ENCODE peak calls at places on chromosomes 13 and 19, in nine cellular contexts. One of them, this sample, is unnamed.
A peak's percentile ranks its signal among the peaks of the same experiment; 100 is the strongest.

GRCh38 chr19:39832341-39833083 is 1.4 kb downstream of the DYRK1B start:
- DNase-seq in cardiac muscle cell: peak; percentile 14
- DNase-seq in prostate gland: no peak
- DNase-seq in psoas muscle: no peak
- DNase-seq in right cardiac atrium: no peak
- DNase-seq in Jurkat, Clone E6-1: peak; percentile 35
- DNase-seq in left ventricle myocardium inferior: no peak
- DNase-seq in SJSA1: no peak
- DNase-seq in GM23338: no peak
- DNase-seq in this sample: no peak

GRCh38 chr13:47976325-47976724 is 24.7 kb downstream of the SUCLA2 start:
- DNase-seq in prostate gland: no peak
- DNase-seq in right cardiac atrium: no peak
- DNase-seq in cardiac muscle cell: peak; percentile 58
- DNase-seq in psoas muscle: no peak
- DNase-seq in SJSA1: no peak
- DNase-seq in Jurkat, Clone E6-1: no peak
- DNase-seq in GM23338: no peak
- DNase-seq in left ventricle myocardium inferior: no peak
- DNase-seq in this sample: no peak

GRCh38 chr13:27978301-27978968 is 9.3 kb upstream of the CDX2 start:
- DNase-seq in right cardiac atrium: no peak
- DNase-seq in Jurkat, Clone E6-1: no peak
- DNase-seq in GM23338: peak; percentile 85
- DNase-seq in SJSA1: no peak
- DNase-seq in psoas muscle: no peak
- DNase-seq in left ventricle myocardium inferior: no peak
- DNase-seq in cardiac muscle cell: no peak
- DNase-seq in prostate gland: no peak
- DNase-seq in this sample: no peak

GRCh38 chr13:60016229-60016628 is 147.5 kb downstream of the DIAPH3 start:
- DNase-seq in cardiac muscle cell: no peak
- DNase-seq in prostate gland: no peak
- DNase-seq in SJSA1: no peak
- DNase-seq in psoas muscle: no peak
- DNase-seq in GM23338: no peak
- DNase-seq in left ventricle myocardium inferior: no peak
- DNase-seq in Jurkat, Clone E6-1: no peak
- DNase-seq in right cardiac atrium: no peak
- DNase-seq in this sample: no peak

GRCh38 chr13:100951031-100951430 is 276.4 kb upstream of the TMTC4 start:
- DNase-seq in prostate gland: no peak
- DNase-seq in Jurkat, Clone E6-1: no peak
- DNase-seq in psoas muscle: no peak
- DNase-seq in right cardiac atrium: no peak
- DNase-seq in GM23338: no peak
- DNase-seq in left ventricle myocardium inferior: no peak
- DNase-seq in SJSA1: no peak
- DNase-seq in cardiac muscle cell: no peak
- DNase-seq in this sample: no peak

GRCh38 chr19:18469245-18470107 is 31.5 kb upstream of the ISYNA1 start:
- DNase-seq in Jurkat, Clone E6-1: peak; percentile 37
- DNase-seq in left ventricle myocardium inferior: peak; percentile 69
- DNase-seq in psoas muscle: peak; percentile 87
- DNase-seq in cardiac muscle cell: peak; percentile 80
- DNase-seq in SJSA1: peak; percentile 46
- DNase-seq in right cardiac atrium: peak; percentile 67
- DNase-seq in GM23338: peak; percentile 89
- DNase-seq in prostate gland: no peak
- DNase-seq in this sample: no peak

GRCh38 chr13:27533155-27533643 is 82.8 kb upstream of the MTIF3 start:
- DNase-seq in left ventricle myocardium inferior: peak; percentile 84
- DNase-seq in cardiac muscle cell: peak; percentile 85
- DNase-seq in Jurkat, Clone E6-1: peak; percentile 6
- DNase-seq in SJSA1: peak; percentile 44
- DNase-seq in GM23338: peak; percentile 89
- DNase-seq in psoas muscle: peak; percentile 90
- DNase-seq in right cardiac atrium: peak; percentile 86
- DNase-seq in prostate gland: peak; percentile 78
- DNase-seq in this sample: peak; percentile 21

GRCh38 chr13:109816112-109816978 is 30.0 kb upstream of the IRS2 start:
- DNase-seq in cardiac muscle cell: no peak
- DNase-seq in Jurkat, Clone E6-1: no peak
- DNase-seq in SJSA1: no peak
- DNase-seq in prostate gland: no peak
- DNase-seq in GM23338: peak; percentile 16
- DNase-seq in psoas muscle: no peak
- DNase-seq in left ventricle myocardium inferior: no peak
- DNase-seq in right cardiac atrium: no peak
- DNase-seq in this sample: no peak

GRCh38 chr13:51246005-51246404 is 23.8 kb downstream of the FAM124A start:
- DNase-seq in psoas muscle: no peak
- DNase-seq in left ventricle myocardium inferior: no peak
- DNase-seq in Jurkat, Clone E6-1: no peak
- DNase-seq in SJSA1: no peak
- DNase-seq in cardiac muscle cell: no peak
- DNase-seq in prostate gland: no peak
- DNase-seq in right cardiac atrium: no peak
- DNase-seq in GM23338: no peak
- DNase-seq in this sample: no peak

GRCh38 chr13:113781571-113781970 is 22.5 kb downstream of the TMEM255B start:
- DNase-seq in left ventricle myocardium inferior: no peak
- DNase-seq in SJSA1: no peak
- DNase-seq in GM23338: no peak
- DNase-seq in psoas muscle: no peak
- DNase-seq in prostate gland: no peak
- DNase-seq in right cardiac atrium: no peak
- DNase-seq in cardiac muscle cell: no peak
- DNase-seq in Jurkat, Clone E6-1: no peak
- DNase-seq in this sample: no peak

GRCh38 chr19:17327654-17328516 is 6.8 kb downstream of the ANO8 start:
- DNase-seq in psoas muscle: no peak
- DNase-seq in prostate gland: peak; percentile 90
- DNase-seq in SJSA1: no peak
- DNase-seq in GM23338: peak; percentile 98
- DNase-seq in cardiac muscle cell: peak; percentile 83
- DNase-seq in left ventricle myocardium inferior: no peak
- DNase-seq in Jurkat, Clone E6-1: no peak
- DNase-seq in right cardiac atrium: peak; percentile 71
- DNase-seq in this sample: no peak

GRCh38 chr13:75299913-75300862 is 181.8 kb downstream of the TBC1D4 start:
- DNase-seq in psoas muscle: no peak
- DNase-seq in GM23338: no peak
- DNase-seq in right cardiac atrium: no peak
- DNase-seq in prostate gland: no peak
- DNase-seq in cardiac muscle cell: peak; percentile 29
- DNase-seq in SJSA1: no peak
- DNase-seq in left ventricle myocardium inferior: no peak
- DNase-seq in Jurkat, Clone E6-1: no peak
- DNase-seq in this sample: peak; percentile 41

GRCh38 chr13:56039992-56040391 is 1100.7 kb upstream of the PRR20A start:
- DNase-seq in GM23338: no peak
- DNase-seq in right cardiac atrium: no peak
- DNase-seq in prostate gland: no peak
- DNase-seq in Jurkat, Clone E6-1: no peak
- DNase-seq in SJSA1: no peak
- DNase-seq in left ventricle myocardium inferior: no peak
- DNase-seq in cardiac muscle cell: no peak
- DNase-seq in psoas muscle: no peak
- DNase-seq in this sample: no peak
- H3K4me3 ChIP-seq in GM23338: no peak overlapping the region
- H3K4me3 ChIP-seq in right cardiac atrium: no peak overlapping the region
- H3K4me3 ChIP-seq in prostate gland: no peak overlapping the region
- H3K4me3 ChIP-seq in Jurkat, Clone E6-1: no peak overlapping the region
- H3K4me3 ChIP-seq in SJSA1: no peak overlapping the region
- H3K4me3 ChIP-seq in left ventricle myocardium inferior: no peak overlapping the region
- H3K4me3 ChIP-seq in cardiac muscle cell: no peak overlapping the region
- H3K4me3 ChIP-seq in psoas muscle: no peak overlapping the region
- H3K4me3 ChIP-seq in this sample: no peak overlapping the region

DNA sequence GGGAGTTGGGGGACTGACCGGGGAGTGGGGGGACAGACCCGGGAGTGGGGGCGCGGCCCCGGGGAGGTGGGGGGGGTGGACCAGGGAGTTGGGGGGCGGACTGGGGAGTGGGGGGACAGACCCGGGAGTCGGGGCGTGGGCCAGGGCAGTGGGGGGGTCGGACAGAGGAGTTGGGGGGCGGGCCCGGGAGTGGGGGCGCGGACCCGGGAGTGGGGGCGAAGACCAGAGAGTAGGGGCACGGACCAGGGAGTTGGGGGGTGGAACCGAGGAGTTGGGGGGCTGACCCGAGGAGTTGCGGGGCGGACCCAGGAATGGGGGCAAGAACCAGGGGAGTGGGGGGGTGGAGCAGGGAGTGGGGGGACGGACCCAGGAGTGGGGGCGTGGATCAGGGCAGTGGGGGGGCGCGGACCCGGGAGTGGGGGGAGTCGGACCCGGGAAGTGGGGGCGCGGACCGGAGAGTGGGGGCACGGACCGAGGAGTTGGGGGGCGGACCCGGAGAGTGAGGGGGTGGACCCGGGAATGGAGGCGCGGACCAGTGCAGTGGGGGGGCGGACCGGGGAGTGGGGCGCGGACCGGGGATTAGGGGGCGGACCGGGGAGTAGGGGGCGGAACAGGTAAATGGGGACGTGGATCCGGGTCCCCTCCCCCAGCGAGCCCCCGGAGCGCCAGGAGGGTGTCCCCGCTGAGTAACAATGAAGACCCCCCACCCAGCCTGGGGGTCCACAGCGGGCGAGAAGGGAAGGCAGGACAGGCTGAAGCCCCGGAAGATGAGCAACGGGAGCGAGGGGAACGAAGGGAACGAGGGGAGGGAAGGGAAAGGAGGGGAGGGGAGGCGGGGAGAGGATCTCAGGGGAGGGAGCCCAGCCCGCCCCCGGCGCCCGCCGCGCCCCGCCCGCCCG is 589 bp downstream of the R3HDM4 start:
- DNase-seq in psoas muscle: no peak
- DNase-seq in cardiac muscle cell: peak; percentile 42
- DNase-seq in left ventricle myocardium inferior: no peak
- DNase-seq in right cardiac atrium: no peak
- DNase-seq in SJSA1: no peak
- DNase-seq in prostate gland: no peak
- DNase-seq in Jurkat, Clone E6-1: no peak
- DNase-seq in GM23338: no peak
- DNase-seq in this sample: no peak
- H3K4me3 ChIP-seq in psoas muscle: peak overlapping the region; percentile 92
- H3K4me3 ChIP-seq in cardiac muscle cell: peak overlapping the region; percentile 97
- H3K4me3 ChIP-seq in left ventricle myocardium inferior: peak overlapping the region; percentile 97
- H3K4me3 ChIP-seq in right cardiac atrium: peak overlapping the region; percentile 100
- H3K4me3 ChIP-seq in SJSA1: peak overlapping the region; percentile 57
- H3K4me3 ChIP-seq in prostate gland: peak overlapping the region; percentile 92
- H3K4me3 ChIP-seq in Jurkat, Clone E6-1: peak overlapping the region; percentile 75
- H3K4me3 ChIP-seq in GM23338: peak overlapping the region; percentile 79
- H3K4me3 ChIP-seq in this sample: peak overlapping the region; percentile 81

GRCh38 chr19:8569066-8569761 is 8.0 kb downstream of the MYO1F start:
- DNase-seq in prostate gland: no peak
- DNase-seq in cardiac muscle cell: peak; percentile 95
- DNase-seq in psoas muscle: no peak
- DNase-seq in SJSA1: peak; percentile 93
- DNase-seq in Jurkat, Clone E6-1: peak; percentile 82
- DNase-seq in GM23338: no peak
- DNase-seq in left ventricle myocardium inferior: peak; percentile 38
- DNase-seq in right cardiac atrium: no peak
- DNase-seq in this sample: peak; percentile 89

GRCh38 chr19:8573316-8573715 is 3.9 kb downstream of the MYO1F start:
- DNase-seq in SJSA1: no peak
- DNase-seq in right cardiac atrium: no peak
- DNase-seq in Jurkat, Clone E6-1: no peak
- DNase-seq in left ventricle myocardium inferior: no peak
- DNase-seq in cardiac muscle cell: no peak
- DNase-seq in prostate gland: no peak
- DNase-seq in GM23338: no peak
- DNase-seq in psoas muscle: no peak
- DNase-seq in this sample: no peak

GRCh38 chr19:8571006-8571411 is 6.2 kb downstream of the MYO1F start:
- DNase-seq in Jurkat, Clone E6-1: peak; percentile 81
- DNase-seq in cardiac muscle cell: peak; percentile 66
- DNase-seq in right cardiac atrium: peak; percentile 52
- DNase-seq in prostate gland: no peak
- DNase-seq in left ventricle myocardium inferior: peak; percentile 27
- DNase-seq in SJSA1: peak; percentile 88
- DNase-seq in psoas muscle: no peak
- DNase-seq in GM23338: no peak
- DNase-seq in this sample: no peak

GRCh38 chr19:8566855-8567254 is 10.4 kb downstream of the MYO1F start:
- DNase-seq in psoas muscle: no peak
- DNase-seq in SJSA1: no peak
- DNase-seq in cardiac muscle cell: peak; percentile 41
- DNase-seq in left ventricle myocardium inferior: no peak
- DNase-seq in GM23338: no peak
- DNase-seq in right cardiac atrium: no peak
- DNase-seq in Jurkat, Clone E6-1: no peak
- DNase-seq in prostate gland: no peak
- DNase-seq in this sample: no peak

GRCh38 chr19:8567522-8568172 is 9.6 kb downstream of the MYO1F start:
- DNase-seq in Jurkat, Clone E6-1: no peak
- DNase-seq in right cardiac atrium: no peak
- DNase-seq in psoas muscle: no peak
- DNase-seq in cardiac muscle cell: no peak
- DNase-seq in prostate gland: no peak
- DNase-seq in SJSA1: no peak
- DNase-seq in left ventricle myocardium inferior: peak; percentile 33
- DNase-seq in GM23338: no peak
- DNase-seq in this sample: no peak
- H3K4me3 ChIP-seq in Jurkat, Clone E6-1: no peak overlapping the region
- H3K4me3 ChIP-seq in right cardiac atrium: no peak overlapping the region
- H3K4me3 ChIP-seq in psoas muscle: no peak overlapping the region
- H3K4me3 ChIP-seq in cardiac muscle cell: no peak overlapping the region
- H3K4me3 ChIP-seq in prostate gland: no peak overlapping the region
- H3K4me3 ChIP-seq in SJSA1: no peak overlapping the region
- H3K4me3 ChIP-seq in left ventricle myocardium inferior: no peak overlapping the region
- H3K4me3 ChIP-seq in GM23338: no peak overlapping the region
- H3K4me3 ChIP-seq in this sample: no peak overlapping the region

GRCh38 chr19:2852598-2852997 is 11.3 kb downstream of the ZNF555 start:
- DNase-seq in GM23338: peak; percentile 34
- DNase-seq in psoas muscle: no peak
- DNase-seq in prostate gland: no peak
- DNase-seq in right cardiac atrium: no peak
- DNase-seq in left ventricle myocardium inferior: no peak
- DNase-seq in cardiac muscle cell: no peak
- DNase-seq in SJSA1: no peak
- DNase-seq in Jurkat, Clone E6-1: no peak
- DNase-seq in this sample: no peak

GRCh38 chr19:2853015-2853606 is 11.8 kb downstream of the ZNF555 start:
- DNase-seq in left ventricle myocardium inferior: no peak
- DNase-seq in right cardiac atrium: no peak
- DNase-seq in GM23338: no peak
- DNase-seq in psoas muscle: no peak
- DNase-seq in SJSA1: no peak
- DNase-seq in Jurkat, Clone E6-1: no peak
- DNase-seq in prostate gland: no peak
- DNase-seq in cardiac muscle cell: no peak
- DNase-seq in this sample: no peak

GRCh38 chr19:2847507-2847906 is 6.2 kb downstream of the ZNF555 start:
- DNase-seq in cardiac muscle cell: no peak
- DNase-seq in SJSA1: no peak
- DNase-seq in GM23338: no peak
- DNase-seq in right cardiac atrium: no peak
- DNase-seq in prostate gland: no peak
- DNase-seq in psoas muscle: no peak
- DNase-seq in Jurkat, Clone E6-1: no peak
- DNase-seq in left ventricle myocardium inferior: no peak
- DNase-seq in this sample: no peak

GRCh38 chr19:2848625-2849024 is 7.3 kb downstream of the ZNF555 start:
- DNase-seq in cardiac muscle cell: no peak
- DNase-seq in prostate gland: no peak
- DNase-seq in Jurkat, Clone E6-1: no peak
- DNase-seq in left ventricle myocardium inferior: no peak
- DNase-seq in SJSA1: no peak
- DNase-seq in psoas muscle: no peak
- DNase-seq in GM23338: no peak
- DNase-seq in right cardiac atrium: no peak
- DNase-seq in this sample: peak; percentile 18

GRCh38 chr19:2850256-2850925 is 9.1 kb downstream of the ZNF555 start:
- DNase-seq in right cardiac atrium: no peak
- DNase-seq in Jurkat, Clone E6-1: no peak
- DNase-seq in GM23338: no peak
- DNase-seq in prostate gland: no peak
- DNase-seq in cardiac muscle cell: no peak
- DNase-seq in SJSA1: no peak
- DNase-seq in psoas muscle: no peak
- DNase-seq in left ventricle myocardium inferior: no peak
- DNase-seq in this sample: no peak
- H3K4me3 ChIP-seq in right cardiac atrium: no peak overlapping the region
- H3K4me3 ChIP-seq in Jurkat, Clone E6-1: no peak overlapping the region
- H3K4me3 ChIP-seq in GM23338: no peak overlapping the region
- H3K4me3 ChIP-seq in prostate gland: no peak overlapping the region
- H3K4me3 ChIP-seq in cardiac muscle cell: no peak overlapping the region
- H3K4me3 ChIP-seq in SJSA1: no peak overlapping the region
- H3K4me3 ChIP-seq in psoas muscle: no peak overlapping the region
- H3K4me3 ChIP-seq in left ventricle myocardium inferior: no peak overlapping the region
- H3K4me3 ChIP-seq in this sample: no peak overlapping the region

This sample was measured in skeletal muscle cell.